ENCODE peak calls at places on chromosomes 1 and 21, in seven cellular contexts. X, P, J, O, Y, B and D are unnamed samples. For H3K4me1, the result is how much of the 10 kb centered on the place peaks cover.

GRCh38 chr1:183694035-183694434 is 40.9 kb upstream of the APOBEC4 start:
- DNase-seq in P (no peak), J (no peak), X (no peak), B (no peak), Y (no peak), O (no peak), D (no peak)

GRCh38 chr1:180027949-180028445 is 73.4 kb downstream of the CEP350 start:
- DNase-seq in J (no peak), P (no peak), O (no peak), Y (no peak), B (no peak), X (no peak), D (peak)

GRCh38 chr1:35564037-35564883 is 6.7 kb downstream of the NCDN start:
- DNase-seq in O (peak), Y (peak), P (peak), J (peak), X (peak), B (peak), D (peak)

GRCh38 chr1:199170711-199171110 is 531.9 kb downstream of the PTPRC start:
- DNase-seq in J (no peak), X (no peak), Y (no peak), O (no peak), B (no peak), P (no peak), D (no peak)

GRCh38 chr21:45747802-45748445 is 104.4 kb downstream of the PCBP3 start:
- DNase-seq in O (no peak), J (no peak), B (no peak), X (no peak), Y (no peak), P (no peak), D (peak)

GRCh38 chr21:37811711-37812110 is 104.5 kb downstream of the KCNJ6 start:
- DNase-seq in Y (no peak), J (no peak), X (no peak), O (no peak), P (no peak), B (no peak), D (no peak)

GRCh38 chr1:201533836-201534235 is 5.1 kb upstream of the NAV1 start:
- DNase-seq in P (no peak), O (no peak), X (no peak), Y (no peak), J (no peak), B (no peak), D (no peak)

GRCh38 chr1:51331206-51332100 is 1.1 kb upstream of the TTC39A start:
- DNase-seq in P (no peak), J (no peak), X (no peak), O (no peak), B (no peak), Y (no peak), D (peak)

GRCh38 chr1:222712253-222713090 is at the start of the genes AIDA and BROX:
- DNase-seq in Y (peak), P (peak), B (peak), X (peak), J (peak), O (peak), D (peak)

GRCh38 chr1:175088523-175088922 is 20.9 kb downstream of the TNN start:
- DNase-seq in X (no peak), J (no peak), O (no peak), Y (no peak), P (no peak), B (no peak), D (no peak)

GRCh38 chr1:112247971-112248370 is 148.0 kb upstream of the CTTNBP2NL start:
- DNase-seq in J (no peak), Y (no peak), B (no peak), X (no peak), O (no peak), P (no peak), D (no peak)

GRCh38 chr1:155698382-155699038 is 9.6 kb downstream of the DAP3 start:
- DNase-seq in P (no peak), X (no peak), O (no peak), Y (no peak), J (no peak), B (no peak), D (peak)

GRCh38 chr1:246482780-246483179 is 24.3 kb downstream of the SMYD3 start:
- DNase-seq in Y (no peak), X (no peak), J (no peak), B (no peak), P (no peak), O (no peak), D (no peak)

GRCh38 chr1:97805093-97805492 is 115.7 kb downstream of the DPYD start:
- DNase-seq in O (no peak), Y (no peak), J (no peak), B (no peak), P (no peak), X (no peak), D (no peak)

GRCh38 chr1:38310079-38310478 is 263.5 kb upstream of the POU3F1 start:
- DNase-seq in B (no peak), Y (no peak), X (no peak), P (no peak), O (no peak), J (no peak), D (no peak)

GRCh38 chr1:110196917-110197782 is 13.0 kb upstream of the KCNC4 start:
- DNase-seq in X (peak), J (no peak), P (no peak), B (no peak), O (peak), Y (no peak), D (peak)

GRCh38 chr1:212488436-212489283 is 55.9 kb downstream of the NENF start:
- DNase-seq in Y (peak), X (no peak), B (no peak), P (peak), J (peak), O (peak), D (peak)

GRCh38 chr1:119674835-119675289 is 26.8 kb upstream of the ZNF697 start:
- DNase-seq in O (no peak), P (peak), J (peak), X (peak), B (no peak), Y (peak), D (peak)

GRCh38 chr1:208988811-208989222 is 594.7 kb upstream of the CAMK1G start:
- DNase-seq in B (no peak), X (peak), J (no peak), Y (no peak), P (no peak), O (peak), D (peak)

GRCh38 chr1:85277027-85277625 is 694 bp upstream of the BCL10 start:
- DNase-seq in J (no peak), B (no peak), O (no peak), Y (no peak), P (no peak), X (no peak), D (no peak)

GRCh38 chr1:172332230-172332629 is 88.3 kb upstream of the C1orf105 start:
- DNase-seq in B (no peak), Y (no peak), P (no peak), O (peak), J (no peak), X (no peak), D (no peak)

GRCh38 chr1:178379807-178380206 is 117.0 kb downstream of the CLEC20A start:
- DNase-seq in X (no peak), P (no peak), B (no peak), J (no peak), Y (no peak), O (no peak), D (no peak)

GRCh38 chr1:213759359-213760181 is 228.2 kb upstream of the PROX1 start:
- DNase-seq in B (no peak), Y (no peak), J (no peak), X (no peak), P (no peak), O (no peak), D (no peak)

GRCh38 chr1:43367026-43367903 is 546 bp downstream of the ELOVL1 start:
- DNase-seq in O (peak), J (no peak), Y (peak), X (peak), P (peak), B (no peak), D (no peak)

GRCh38 chr1:171446396-171446795 is 38.9 kb upstream of the PRRC2C start:
- DNase-seq in O (no peak), Y (no peak), X (no peak), P (no peak), B (no peak), J (no peak), D (peak)

GRCh38 chr1:247077768-247078314 is 770 bp downstream of the ZNF670 start:
- DNase-seq in X (peak), Y (no peak), J (no peak), B (no peak), O (peak), P (no peak), D (peak)

GRCh38 chr1:162691999-162692575 is 59.8 kb downstream of the DDR2 start:
- DNase-seq in P (no peak), O (no peak), X (no peak), J (no peak), Y (no peak), B (no peak), D (no peak)

GRCh38 chr1:98110674-98111073 is 189.8 kb upstream of the DPYD start:
- DNase-seq in X (no peak), P (no peak), B (no peak), J (no peak), Y (no peak), O (no peak), D (peak)

GRCh38 chr1:109250454-109251276 is 1.3 kb downstream of the CELSR2 start:
- DNase-seq in J (no peak), O (no peak), X (no peak), Y (peak), P (no peak), B (no peak), D (no peak)

GRCh38 chr1:246532519-246532918 is 25.4 kb upstream of the SMYD3 start:
- DNase-seq in B (no peak), J (no peak), Y (no peak), O (no peak), X (no peak), P (no peak), D (no peak)

GRCh38 chr1:221565718-221566117 is 176.2 kb downstream of the DUSP10 start:
- DNase-seq in P (no peak), J (no peak), B (no peak), X (no peak), Y (no peak), O (no peak), D (no peak)

DNA sequence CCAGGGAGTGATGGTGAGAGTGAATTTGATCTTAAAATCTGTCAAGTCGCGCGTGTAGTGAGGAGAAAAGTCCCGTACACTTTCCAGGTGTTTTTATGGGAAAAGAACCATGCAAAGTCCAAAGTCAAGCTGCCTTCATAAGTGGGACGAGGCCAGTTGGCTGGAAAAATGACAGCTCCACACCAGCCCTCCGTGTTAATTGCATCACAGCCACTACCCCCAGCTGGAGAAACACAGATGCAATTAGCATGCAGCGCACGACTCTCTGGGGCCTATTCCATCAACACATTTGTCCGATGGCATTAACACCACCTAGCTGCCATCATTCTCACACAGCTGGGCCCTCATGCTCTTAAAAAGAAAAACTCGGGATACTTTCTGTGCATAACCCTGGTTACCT is 68.4 kb downstream of the KLHDC7A start:
- DNase-seq in X (no peak), P (no peak), Y (no peak), O (no peak), B (no peak), J (no peak), D (no peak)
- H3K4me1 ChIP-seq in X (under half), P (under half), Y (under half), O (under half), B (under half), J (under half), D (under half)

DNA sequence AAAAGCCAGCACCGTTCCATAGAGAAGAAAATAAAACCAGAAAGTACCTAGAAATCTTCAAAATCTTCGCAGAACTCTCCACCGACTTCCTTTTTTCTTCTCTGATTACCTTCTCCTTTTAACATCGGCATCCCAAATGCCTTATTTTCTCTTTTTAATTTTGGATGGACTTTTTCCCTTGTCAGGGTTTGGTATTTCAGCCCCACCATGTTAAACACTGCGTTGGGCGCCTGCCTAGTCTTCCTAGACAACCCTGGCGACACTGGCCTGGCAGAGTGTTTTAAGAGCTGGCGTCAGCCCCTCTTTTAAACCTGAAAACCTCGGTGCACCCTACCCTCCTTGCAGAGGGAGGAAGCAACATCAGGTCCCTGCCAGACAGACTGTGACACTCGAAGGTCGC is 66.0 kb upstream of the EFHD2 start:
- DNase-seq in X (no peak), O (no peak), B (no peak), Y (no peak), J (peak), P (peak), D (peak)
- H3K4me1 ChIP-seq in X (under half), O (under half), B (under half), Y (under half), J (under half), P (under half), D (under half)

GRCh38 chr1:21244986-21245687 is 45.1 kb downstream of the ECE1 start:
- DNase-seq in X (no peak), B (no peak), P (no peak), J (no peak), Y (no peak), O (no peak), D (no peak)
- H3K4me1 ChIP-seq in X (under half), B (under half), P (under half), J (under half), Y (under half), O (under half), D (under half)

GRCh38 chr1:204478921-204479320 is 15.7 kb downstream of the PIK3C2B start:
- DNase-seq in O (no peak), X (no peak), Y (no peak), J (no peak), B (no peak), P (no peak), D (no peak)
- H3K4me1 ChIP-seq in O (half or more), X (half or more), Y (half or more), J (under half), B (under half), P (under half), D (under half)